ENCODE peak calls at places on chromosome 15, in eight cellular contexts. One of them, this sample, is unnamed.

GRCh38 chr15:68442041-68442440 is 10.1 kb upstream of the ITGA11 start:
- DNase-seq in tibial artery: peak
- DNase-seq in psoas muscle: peak
- DNase-seq in CD8-positive, alpha-beta T cell: peak
- DNase-seq in transverse colon: no peak
- DNase-seq in caudate nucleus: no peak
- DNase-seq in Peyer's patch: no peak
- DNase-seq in breast epithelium: no peak
- DNase-seq in this sample: no peak

GRCh38 chr15:71392821-71393220 is 277.6 kb downstream of the THSD4 start:
- DNase-seq in tibial artery: no peak
- DNase-seq in psoas muscle: no peak
- DNase-seq in CD8-positive, alpha-beta T cell: no peak
- DNase-seq in transverse colon: no peak
- DNase-seq in caudate nucleus: no peak
- DNase-seq in Peyer's patch: no peak
- DNase-seq in breast epithelium: no peak
- DNase-seq in this sample: no peak

GRCh38 chr15:43168192-43169107 is 16.8 kb upstream of the CCNDBP1 start:
- DNase-seq in tibial artery: no peak
- DNase-seq in psoas muscle: no peak
- DNase-seq in CD8-positive, alpha-beta T cell: no peak
- DNase-seq in transverse colon: no peak
- DNase-seq in caudate nucleus: no peak
- DNase-seq in Peyer's patch: no peak
- DNase-seq in breast epithelium: no peak
- DNase-seq in this sample: peak

GRCh38 chr15:52567886-52568568 is 803 bp downstream of the ARPP19 start:
- DNase-seq in tibial artery: no peak
- DNase-seq in psoas muscle: peak
- DNase-seq in CD8-positive, alpha-beta T cell: peak
- DNase-seq in transverse colon: peak
- DNase-seq in caudate nucleus: no peak
- DNase-seq in Peyer's patch: peak
- DNase-seq in breast epithelium: no peak
- DNase-seq in this sample: peak

GRCh38 chr15:64596701-64597468 is 136.5 kb downstream of the ZNF609 start:
- DNase-seq in tibial artery: no peak
- DNase-seq in psoas muscle: no peak
- DNase-seq in CD8-positive, alpha-beta T cell: no peak
- DNase-seq in transverse colon: no peak
- DNase-seq in caudate nucleus: no peak
- DNase-seq in Peyer's patch: no peak
- DNase-seq in breast epithelium: no peak
- DNase-seq in this sample: peak

GRCh38 chr15:31607656-31608055 is 281.0 kb downstream of the KLF13 start:
- DNase-seq in tibial artery: no peak
- DNase-seq in psoas muscle: no peak
- DNase-seq in CD8-positive, alpha-beta T cell: no peak
- DNase-seq in transverse colon: no peak
- DNase-seq in caudate nucleus: no peak
- DNase-seq in Peyer's patch: no peak
- DNase-seq in breast epithelium: no peak
- DNase-seq in this sample: no peak

GRCh38 chr15:59438891-59439290 is 905 bp downstream of the FAM81A start:
- DNase-seq in tibial artery: no peak
- DNase-seq in psoas muscle: no peak
- DNase-seq in CD8-positive, alpha-beta T cell: no peak
- DNase-seq in transverse colon: peak
- DNase-seq in caudate nucleus: peak
- DNase-seq in Peyer's patch: peak
- DNase-seq in breast epithelium: no peak
- DNase-seq in this sample: no peak

GRCh38 chr15:48672206-48672605 is 26.7 kb upstream of the FBN1 start:
- DNase-seq in tibial artery: no peak
- DNase-seq in psoas muscle: no peak
- DNase-seq in CD8-positive, alpha-beta T cell: no peak
- DNase-seq in transverse colon: no peak
- DNase-seq in caudate nucleus: no peak
- DNase-seq in Peyer's patch: no peak
- DNase-seq in breast epithelium: no peak
- DNase-seq in this sample: no peak

GRCh38 chr15:48559270-48559669 is 86.2 kb downstream of the FBN1 start:
- DNase-seq in tibial artery: peak
- DNase-seq in psoas muscle: peak
- DNase-seq in CD8-positive, alpha-beta T cell: no peak
- DNase-seq in transverse colon: no peak
- DNase-seq in caudate nucleus: no peak
- DNase-seq in Peyer's patch: no peak
- DNase-seq in breast epithelium: no peak
- DNase-seq in this sample: no peak

GRCh38 chr15:68256675-68257450 is 20.7 kb upstream of the FEM1B start:
- DNase-seq in tibial artery: peak
- DNase-seq in psoas muscle: peak
- DNase-seq in CD8-positive, alpha-beta T cell: peak
- DNase-seq in transverse colon: peak
- DNase-seq in caudate nucleus: peak
- DNase-seq in Peyer's patch: peak
- DNase-seq in breast epithelium: peak
- DNase-seq in this sample: peak

GRCh38 chr15:63915209-63915887 is 81.6 kb upstream of the HERC1 start:
- DNase-seq in tibial artery: no peak
- DNase-seq in psoas muscle: peak
- DNase-seq in CD8-positive, alpha-beta T cell: no peak
- DNase-seq in transverse colon: no peak
- DNase-seq in caudate nucleus: no peak
- DNase-seq in Peyer's patch: peak
- DNase-seq in breast epithelium: no peak
- DNase-seq in this sample: no peak

GRCh38 chr15:58185439-58185838 is 47.3 kb downstream of the AQP9 start:
- DNase-seq in tibial artery: no peak
- DNase-seq in psoas muscle: no peak
- DNase-seq in CD8-positive, alpha-beta T cell: no peak
- DNase-seq in transverse colon: no peak
- DNase-seq in caudate nucleus: no peak
- DNase-seq in Peyer's patch: no peak
- DNase-seq in breast epithelium: no peak
- DNase-seq in this sample: no peak

GRCh38 chr15:95946241-95946640 is 384.3 kb upstream of the NR2F2 start:
- DNase-seq in tibial artery: no peak
- DNase-seq in psoas muscle: no peak
- DNase-seq in CD8-positive, alpha-beta T cell: no peak
- DNase-seq in transverse colon: no peak
- DNase-seq in caudate nucleus: no peak
- DNase-seq in Peyer's patch: no peak
- DNase-seq in breast epithelium: no peak
- DNase-seq in this sample: no peak

GRCh38 chr15:87686308-87686707 is 570.2 kb downstream of the NTRK3 start:
- DNase-seq in tibial artery: no peak
- DNase-seq in psoas muscle: no peak
- DNase-seq in CD8-positive, alpha-beta T cell: no peak
- DNase-seq in transverse colon: no peak
- DNase-seq in caudate nucleus: no peak
- DNase-seq in Peyer's patch: no peak
- DNase-seq in breast epithelium: no peak
- DNase-seq in this sample: no peak

GRCh38 chr15:73809728-73810501 is 56.8 kb upstream of the INSYN1 start:
- DNase-seq in tibial artery: no peak
- DNase-seq in psoas muscle: no peak
- DNase-seq in CD8-positive, alpha-beta T cell: no peak
- DNase-seq in transverse colon: no peak
- DNase-seq in caudate nucleus: no peak
- DNase-seq in Peyer's patch: no peak
- DNase-seq in breast epithelium: no peak
- DNase-seq in this sample: peak

GRCh38 chr15:89514596-89515406 is 18.4 kb upstream of the RHCG start:
- DNase-seq in tibial artery: no peak
- DNase-seq in psoas muscle: no peak
- DNase-seq in CD8-positive, alpha-beta T cell: peak
- DNase-seq in transverse colon: no peak
- DNase-seq in caudate nucleus: no peak
- DNase-seq in Peyer's patch: no peak
- DNase-seq in breast epithelium: no peak
- DNase-seq in this sample: no peak

GRCh38 chr15:37100109-37100873 is at the start of gene MEIS2:
- DNase-seq in tibial artery: peak
- DNase-seq in psoas muscle: peak
- DNase-seq in CD8-positive, alpha-beta T cell: no peak
- DNase-seq in transverse colon: peak
- DNase-seq in caudate nucleus: peak
- DNase-seq in Peyer's patch: peak
- DNase-seq in breast epithelium: peak
- DNase-seq in this sample: peak

GRCh38 chr15:89444241-89444797 is 52.1 kb downstream of the RHCG start:
- DNase-seq in tibial artery: no peak
- DNase-seq in psoas muscle: no peak
- DNase-seq in CD8-positive, alpha-beta T cell: no peak
- DNase-seq in transverse colon: no peak
- DNase-seq in caudate nucleus: no peak
- DNase-seq in Peyer's patch: no peak
- DNase-seq in breast epithelium: no peak
- DNase-seq in this sample: no peak

GRCh38 chr15:38004218-38004848 is 69.9 kb downstream of the TMCO5A start:
- DNase-seq in tibial artery: no peak
- DNase-seq in psoas muscle: no peak
- DNase-seq in CD8-positive, alpha-beta T cell: no peak
- DNase-seq in transverse colon: no peak
- DNase-seq in caudate nucleus: no peak
- DNase-seq in Peyer's patch: no peak
- DNase-seq in breast epithelium: no peak
- DNase-seq in this sample: no peak

GRCh38 chr15:60627544-60627943 is 148.6 kb upstream of the ICE2 start:
- DNase-seq in tibial artery: no peak
- DNase-seq in psoas muscle: no peak
- DNase-seq in CD8-positive, alpha-beta T cell: no peak
- DNase-seq in transverse colon: no peak
- DNase-seq in caudate nucleus: no peak
- DNase-seq in Peyer's patch: no peak
- DNase-seq in breast epithelium: no peak
- DNase-seq in this sample: no peak

GRCh38 chr15:28122038-28122949 is 23.2 kb upstream of the OCA2 start:
- DNase-seq in tibial artery: no peak
- DNase-seq in psoas muscle: no peak
- DNase-seq in CD8-positive, alpha-beta T cell: no peak
- DNase-seq in transverse colon: no peak
- DNase-seq in caudate nucleus: no peak
- DNase-seq in Peyer's patch: no peak
- DNase-seq in breast epithelium: no peak
- DNase-seq in this sample: no peak
- H3K27ac ChIP-seq in tibial artery: no peak
- H3K27ac ChIP-seq in psoas muscle: no peak
- H3K27ac ChIP-seq in CD8-positive, alpha-beta T cell: no peak
- H3K27ac ChIP-seq in transverse colon: no peak
- H3K27ac ChIP-seq in caudate nucleus: no peak
- H3K27ac ChIP-seq in Peyer's patch: no peak
- H3K27ac ChIP-seq in breast epithelium: peak
- H3K27ac ChIP-seq in this sample: no peak

GRCh38 chr15:62472616-62473299 is 307.7 kb upstream of the C2CD4B start:
- DNase-seq in tibial artery: no peak
- DNase-seq in psoas muscle: peak
- DNase-seq in CD8-positive, alpha-beta T cell: no peak
- DNase-seq in transverse colon: peak
- DNase-seq in caudate nucleus: no peak
- DNase-seq in Peyer's patch: no peak
- DNase-seq in breast epithelium: peak
- DNase-seq in this sample: no peak

GRCh38 chr15:62474771-62475124 is 309.7 kb upstream of the C2CD4B start:
- DNase-seq in tibial artery: no peak
- DNase-seq in psoas muscle: no peak
- DNase-seq in CD8-positive, alpha-beta T cell: no peak
- DNase-seq in transverse colon: no peak
- DNase-seq in caudate nucleus: no peak
- DNase-seq in Peyer's patch: no peak
- DNase-seq in breast epithelium: no peak
- DNase-seq in this sample: no peak

GRCh38 chr15:62475595-62475994 is 310.5 kb upstream of the C2CD4B start:
- DNase-seq in tibial artery: no peak
- DNase-seq in psoas muscle: no peak
- DNase-seq in CD8-positive, alpha-beta T cell: no peak
- DNase-seq in transverse colon: no peak
- DNase-seq in caudate nucleus: no peak
- DNase-seq in Peyer's patch: no peak
- DNase-seq in breast epithelium: no peak
- DNase-seq in this sample: no peak

GRCh38 chr15:62476163-62476562 is 311.1 kb upstream of the C2CD4B start:
- DNase-seq in tibial artery: no peak
- DNase-seq in psoas muscle: no peak
- DNase-seq in CD8-positive, alpha-beta T cell: no peak
- DNase-seq in transverse colon: no peak
- DNase-seq in caudate nucleus: no peak
- DNase-seq in Peyer's patch: no peak
- DNase-seq in breast epithelium: no peak
- DNase-seq in this sample: no peak

GRCh38 chr15:62474021-62474770 is 309.1 kb upstream of the C2CD4B start:
- DNase-seq in tibial artery: no peak
- DNase-seq in psoas muscle: no peak
- DNase-seq in CD8-positive, alpha-beta T cell: no peak
- DNase-seq in transverse colon: no peak
- DNase-seq in caudate nucleus: no peak
- DNase-seq in Peyer's patch: no peak
- DNase-seq in breast epithelium: no peak
- DNase-seq in this sample: no peak
- H3K27ac ChIP-seq in tibial artery: peak
- H3K27ac ChIP-seq in psoas muscle: peak
- H3K27ac ChIP-seq in CD8-positive, alpha-beta T cell: no peak
- H3K27ac ChIP-seq in transverse colon: peak
- H3K27ac ChIP-seq in caudate nucleus: no peak
- H3K27ac ChIP-seq in Peyer's patch: no peak
- H3K27ac ChIP-seq in breast epithelium: no peak
- H3K27ac ChIP-seq in this sample: no peak

DNA sequence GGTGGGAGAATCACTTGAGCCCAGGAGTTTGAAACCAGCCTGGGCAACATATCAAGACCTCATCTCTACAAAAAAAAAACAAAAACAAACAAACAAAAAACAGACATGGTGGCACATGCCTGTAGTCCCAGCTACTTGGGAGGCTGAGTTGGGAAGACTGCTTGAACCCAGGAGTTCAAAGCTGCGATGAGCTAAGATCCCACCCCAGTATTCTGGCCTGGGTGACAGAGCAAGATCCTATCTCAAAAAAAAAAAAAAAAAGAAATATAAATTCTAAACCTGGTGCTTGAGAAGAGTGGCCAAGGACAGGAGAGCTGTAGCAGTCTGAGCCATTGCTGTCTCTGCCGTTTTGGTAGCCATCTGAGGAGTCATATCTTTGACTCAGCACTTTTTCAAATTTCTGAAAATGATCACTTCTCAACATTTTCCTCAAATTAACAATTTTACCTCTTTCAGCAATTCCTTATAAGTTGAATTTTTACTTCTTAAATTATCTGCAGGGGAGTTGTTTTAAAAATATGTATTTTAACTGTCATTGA is 3.6 kb upstream of the DENND4A start:
- DNase-seq in tibial artery: no peak
- DNase-seq in psoas muscle: no peak
- DNase-seq in CD8-positive, alpha-beta T cell: no peak
- DNase-seq in transverse colon: no peak
- DNase-seq in caudate nucleus: no peak
- DNase-seq in Peyer's patch: no peak
- DNase-seq in breast epithelium: no peak
- DNase-seq in this sample: no peak
- H3K27ac ChIP-seq in tibial artery: no peak
- H3K27ac ChIP-seq in psoas muscle: no peak
- H3K27ac ChIP-seq in CD8-positive, alpha-beta T cell: no peak
- H3K27ac ChIP-seq in transverse colon: no peak
- H3K27ac ChIP-seq in caudate nucleus: no peak
- H3K27ac ChIP-seq in Peyer's patch: no peak
- H3K27ac ChIP-seq in breast epithelium: no peak
- H3K27ac ChIP-seq in this sample: no peak

GRCh38 chr15:101528917-101529299 is 39.4 kb upstream of the PCSK6 start:
- DNase-seq in tibial artery: no peak
- DNase-seq in psoas muscle: peak
- DNase-seq in CD8-positive, alpha-beta T cell: no peak
- DNase-seq in transverse colon: no peak
- DNase-seq in caudate nucleus: no peak
- DNase-seq in Peyer's patch: no peak
- DNase-seq in breast epithelium: no peak
- DNase-seq in this sample: no peak
- H3K27ac ChIP-seq in tibial artery: no peak
- H3K27ac ChIP-seq in psoas muscle: no peak
- H3K27ac ChIP-seq in CD8-positive, alpha-beta T cell: no peak
- H3K27ac ChIP-seq in transverse colon: peak
- H3K27ac ChIP-seq in caudate nucleus: no peak
- H3K27ac ChIP-seq in Peyer's patch: no peak
- H3K27ac ChIP-seq in breast epithelium: peak
- H3K27ac ChIP-seq in this sample: peak